ENCODE peak calls at places on chromosomes 11 and 22, in five cellular contexts. I is cardiac muscle cell, P is foreskin fibroblast, V is neural progenitor cell, B is RWPE1. Y is an unnamed sample.

GRCh38 chr11:11444027-11444799 is 91.2 kb upstream of the CSNK2A3 start:
- DNase-seq in I (peak), P (no peak), V (no peak), B (peak), Y (no peak)

GRCh38 chr11:100739636-100740035 is 52.5 kb downstream of the ARHGAP42 start:
- DNase-seq in I (peak), P (peak), V (peak), B (no peak), Y (no peak)

GRCh38 chr11:121337078-121337477 is 44.5 kb downstream of the SC5D start:
- DNase-seq in I (no peak), P (no peak), V (no peak), B (no peak), Y (no peak)

GRCh38 chr11:58963551-58964075 is 24.3 kb downstream of the GLYATL1 start:
- DNase-seq in I (peak), P (peak), V (peak), B (peak), Y (no peak)

GRCh38 chr11:118841469-118842222 is 42.0 kb upstream of the CXCR5 start:
- DNase-seq in I (no peak), P (no peak), V (no peak), B (no peak), Y (peak)

GRCh38 chr22:48483764-48484528 is 1343.7 kb downstream of the BRD1 start:
- DNase-seq in I (no peak), P (no peak), V (peak), B (no peak), Y (no peak)

GRCh38 chr11:106524446-106524845 is 447.0 kb downstream of the AASDHPPT start:
- DNase-seq in I (no peak), P (no peak), V (no peak), B (no peak), Y (no peak)

GRCh38 chr11:44324787-44325525 is 15.0 kb upstream of the ALX4 start:
- DNase-seq in I (no peak), P (no peak), V (no peak), B (no peak), Y (no peak)

GRCh38 chr22:28600546-28601143 is 79.0 kb downstream of the TTC28 start:
- DNase-seq in I (peak), P (peak), V (peak), B (peak), Y (peak)

GRCh38 chr11:70067591-70068341 is 10.4 kb upstream of the ANO1 start:
- DNase-seq in I (no peak), P (no peak), V (peak), B (peak), Y (peak)

GRCh38 chr22:42743501-42743991 is 22.9 kb upstream of the A4GALT start:
- DNase-seq in I (peak), P (peak), V (peak), B (peak), Y (no peak)

GRCh38 chr11:112354364-112354763 is 93.7 kb upstream of the PLET1 start:
- DNase-seq in I (no peak), P (no peak), V (no peak), B (no peak), Y (no peak)

GRCh38 chr22:19579880-19580279 is 55.7 kb upstream of the CLDN5 start:
- DNase-seq in I (peak), P (no peak), V (no peak), B (no peak), Y (peak)

GRCh38 chr11:13440100-13440855 is 22.7 kb downstream of the BTBD10 start:
- DNase-seq in I (peak), P (peak), V (no peak), B (peak), Y (no peak)

GRCh38 chr22:35480627-35481565 is 59.7 kb upstream of the RASD2 start:
- DNase-seq in I (no peak), P (no peak), V (no peak), B (no peak), Y (no peak)

GRCh38 chr11:100593321-100593720 is 93.8 kb upstream of the ARHGAP42 start:
- DNase-seq in I (no peak), P (no peak), V (no peak), B (no peak), Y (no peak)

GRCh38 chr22:24244144-24244787 is 616 bp downstream of the GGT5 start:
- DNase-seq in I (peak), P (peak), V (no peak), B (no peak), Y (no peak)

GRCh38 chr11:106410902-106411301 is 333.4 kb downstream of the AASDHPPT start:
- DNase-seq in I (no peak), P (no peak), V (no peak), B (no peak), Y (no peak)

GRCh38 chr22:42742940-42743339 is 22.3 kb upstream of the A4GALT start:
- DNase-seq in I (no peak), P (no peak), V (peak), B (no peak), Y (peak)

GRCh38 chr11:67657300-67657699 is 6.8 kb upstream of the ACY3 start:
- DNase-seq in I (no peak), P (no peak), V (no peak), B (no peak), Y (no peak)

GRCh38 chr11:116384876-116385275 is 387.9 kb downstream of the BUD13 start:
- DNase-seq in I (no peak), P (no peak), V (no peak), B (no peak), Y (no peak)

GRCh38 chr11:83019888-83020579 is 51.7 kb downstream of the RAB30 start:
- DNase-seq in I (no peak), P (no peak), V (no peak), B (no peak), Y (no peak)

GRCh38 chr11:1081601-1082311 is 7.1 kb downstream of the MUC2 start:
- DNase-seq in I (no peak), P (no peak), V (no peak), B (no peak), Y (no peak)

GRCh38 chr11:105265859-105266258 is 126.3 kb upstream of the CARD18 start:
- DNase-seq in I (peak), P (no peak), V (no peak), B (peak), Y (no peak)

GRCh38 chr11:12741671-12742216 is 67.5 kb downstream of the TEAD1 start:
- DNase-seq in I (no peak), P (no peak), V (no peak), B (no peak), Y (no peak)

GRCh38 chr11:77172666-77172982 is 44.6 kb downstream of the MYO7A start:
- DNase-seq in I (peak), P (no peak), V (peak), B (no peak), Y (no peak)

DNA sequence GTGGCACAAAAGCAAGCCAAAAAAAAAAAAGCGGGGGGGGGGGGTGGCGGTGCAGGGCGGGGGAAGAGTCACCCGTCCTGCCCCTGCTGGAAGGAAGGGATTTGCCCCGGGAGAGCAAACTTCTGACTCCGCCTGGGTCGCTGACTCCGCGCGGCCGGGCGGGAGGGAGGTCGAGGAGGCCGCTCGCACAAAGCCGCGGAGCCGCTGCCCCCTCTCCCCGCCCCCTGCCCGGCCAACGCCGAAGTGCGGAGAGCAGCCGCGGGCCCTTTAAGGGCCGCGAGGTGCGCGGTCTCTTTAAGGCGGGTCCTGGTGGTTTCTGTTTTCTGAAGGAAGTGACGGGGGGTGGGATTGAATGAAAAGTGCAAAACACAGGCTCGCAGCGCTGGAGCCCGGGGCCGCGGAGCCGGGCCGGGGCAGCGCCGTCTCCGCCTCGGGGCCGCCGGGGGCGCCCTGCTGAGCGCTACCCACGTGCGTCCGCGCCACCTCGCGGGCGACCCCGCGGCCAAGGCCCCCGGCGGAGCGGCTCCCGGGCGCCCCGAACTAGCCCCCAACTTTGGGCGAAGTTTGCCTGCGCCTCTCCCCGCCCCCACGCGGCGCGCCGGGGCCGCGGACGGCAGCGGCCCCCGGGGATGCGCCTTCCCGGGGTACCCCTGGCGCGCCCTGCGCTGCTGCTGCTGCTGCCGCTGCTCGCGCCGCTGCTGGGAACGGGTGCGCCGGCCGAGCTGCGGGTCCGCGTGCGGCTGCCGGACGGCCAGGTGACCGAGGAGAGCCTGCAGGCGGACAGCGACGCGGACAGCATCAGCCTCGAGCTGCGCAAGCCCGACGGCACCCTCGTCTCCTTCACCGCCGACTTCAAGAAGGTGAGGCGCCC is at the start of gene OAF:
- DNase-seq in I (peak), P (peak), V (peak), B (peak), Y (peak)
- TF ChIP-seq CTCF in I (no peak), P (no peak), V (peak), B (peak), Y (peak)

DNA sequence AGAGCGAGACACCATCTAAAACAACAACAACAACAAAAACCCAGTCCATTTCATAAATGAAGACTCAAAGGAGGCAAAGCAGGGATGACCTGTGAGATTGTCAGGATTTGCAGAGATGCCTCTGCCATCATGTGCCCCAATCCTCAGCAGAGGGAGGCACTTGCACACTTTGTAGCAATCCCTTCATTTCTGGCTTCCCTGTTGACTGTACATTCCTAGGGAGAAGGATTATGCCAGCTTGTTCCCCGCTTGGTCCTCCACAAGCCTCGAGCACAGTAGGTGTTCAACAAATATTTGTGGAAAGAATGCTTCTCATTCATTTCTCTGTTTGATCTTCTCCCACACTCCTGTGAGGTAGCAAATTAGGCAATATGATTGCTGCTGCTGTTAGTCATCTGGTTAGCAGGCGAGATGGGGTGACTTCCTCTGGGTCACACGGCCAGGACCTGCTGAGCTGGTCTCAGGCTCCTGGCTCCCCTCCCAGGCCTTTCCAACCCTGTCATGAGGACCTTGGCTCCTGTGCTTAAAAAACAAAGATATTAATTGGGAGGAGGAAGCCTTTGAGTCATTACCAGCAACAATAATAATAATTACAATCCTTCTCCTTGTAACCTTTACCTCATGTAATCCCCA is 34.1 kb downstream of the LIF start:
- DNase-seq in I (peak), P (peak), V (no peak), B (peak), Y (no peak)
- TF ChIP-seq CTCF in I (peak), P (no peak), V (no peak), B (no peak), Y (no peak)

GRCh38 chr22:33570110-33570509 is 350.2 kb downstream of the LARGE1 start:
- DNase-seq in I (no peak), P (no peak), V (no peak), B (no peak), Y (no peak)
- TF ChIP-seq CTCF in I (no peak), P (no peak), V (no peak), B (no peak), Y (no peak)

DNA sequence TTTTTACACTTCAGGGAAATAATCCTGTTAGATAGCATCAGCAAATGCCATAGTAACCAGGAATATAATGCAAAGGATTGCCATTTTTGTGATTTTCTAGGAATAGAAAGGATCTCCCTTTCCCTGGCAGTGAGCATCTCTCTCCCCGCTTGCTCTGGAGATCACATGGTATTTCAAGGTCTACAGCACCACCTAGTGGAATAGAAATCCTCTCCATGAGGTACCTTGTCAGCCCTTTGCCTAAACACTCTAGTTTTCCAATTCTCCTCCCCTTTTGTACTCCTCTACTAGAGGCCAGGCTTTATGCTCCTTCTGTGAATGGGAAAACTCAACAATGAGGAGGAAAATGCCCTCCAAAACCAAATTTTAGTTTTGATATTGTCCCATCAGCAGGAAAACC is 78.4 kb downstream of the XRRA1 start:
- DNase-seq in I (peak), P (peak), V (peak), B (no peak), Y (no peak)
- TF ChIP-seq CTCF in I (peak), P (peak), V (peak), B (no peak), Y (peak)

GRCh38 chr22:21980547-21980946 is 2.0 kb downstream of the TOP3B start:
- DNase-seq in I (no peak), P (no peak), V (no peak), B (no peak), Y (no peak)
- TF ChIP-seq CTCF in I (no peak), P (no peak), V (no peak), B (no peak), Y (no peak)

GRCh38 chr11:32280339-32280738 is 155.0 kb downstream of the WT1 start:
- DNase-seq in I (no peak), P (no peak), V (no peak), B (no peak), Y (no peak)

DNA sequence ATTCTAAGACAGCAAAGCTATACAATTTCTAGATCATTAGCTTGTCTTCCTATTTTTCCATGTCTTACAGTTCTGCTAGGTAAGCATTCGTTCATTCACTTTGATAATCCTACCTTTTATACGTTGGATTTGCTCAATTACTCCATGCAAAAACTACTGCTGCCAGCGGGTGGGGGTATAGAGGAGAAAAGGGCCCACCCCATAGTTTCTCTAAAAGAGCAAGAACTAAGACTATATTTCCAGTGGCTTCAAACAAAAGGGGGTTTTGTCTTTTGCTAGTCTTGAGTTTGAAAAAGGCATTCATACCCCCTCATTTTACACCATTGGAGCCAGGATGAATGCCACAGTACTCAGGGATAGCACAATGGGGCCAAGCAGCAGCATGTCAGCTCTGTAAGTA is 155.7 kb downstream of the WT1 start:
- DNase-seq in I (no peak), P (no peak), V (peak), B (no peak), Y (no peak)
- TF ChIP-seq CTCF in I (peak), P (no peak), V (peak), B (no peak), Y (no peak)

Y was measured in GM10248.